ENCODE peak calls at places on chromosomes 7 and 10, in five cellular contexts. One of them, this sample, is unnamed. For H3K4me1, the result is how much of the 10 kb centered on the place peaks cover.

GRCh38 chr10:63766766-63767505 is 245.7 kb downstream of the REEP3 start:
- ATAC-seq in gastrocnemius medialis: no peak
- ATAC-seq in A549: no peak
- ATAC-seq in HCT116: no peak
- ATAC-seq in IMR-90: peak
- ATAC-seq in this sample: no peak

GRCh38 chr10:48199580-48200377 is 74.7 kb downstream of the FRMPD2 start:
- ATAC-seq in gastrocnemius medialis: no peak
- ATAC-seq in A549: no peak
- ATAC-seq in HCT116: no peak
- ATAC-seq in IMR-90: no peak
- ATAC-seq in this sample: peak

GRCh38 chr7:28149291-28150101 is 31.1 kb downstream of the JAZF1 start:
- ATAC-seq in gastrocnemius medialis: no peak
- ATAC-seq in A549: no peak
- ATAC-seq in HCT116: no peak
- ATAC-seq in IMR-90: no peak
- ATAC-seq in this sample: no peak

GRCh38 chr10:64316416-64316815 is 795.2 kb downstream of the REEP3 start:
- ATAC-seq in gastrocnemius medialis: no peak
- ATAC-seq in A549: no peak
- ATAC-seq in HCT116: no peak
- ATAC-seq in IMR-90: no peak
- ATAC-seq in this sample: no peak

GRCh38 chr10:110432084-110432483 is 65.6 kb upstream of the DUSP5 start:
- ATAC-seq in gastrocnemius medialis: no peak
- ATAC-seq in A549: no peak
- ATAC-seq in HCT116: peak
- ATAC-seq in IMR-90: no peak
- ATAC-seq in this sample: no peak

GRCh38 chr10:66828957-66829356 is 96.9 kb upstream of the LRRTM3 start:
- ATAC-seq in gastrocnemius medialis: peak
- ATAC-seq in A549: no peak
- ATAC-seq in HCT116: no peak
- ATAC-seq in IMR-90: no peak
- ATAC-seq in this sample: no peak

GRCh38 chr7:80134536-80135305 is at the start of gene GNAI1:
- ATAC-seq in gastrocnemius medialis: peak
- ATAC-seq in A549: peak
- ATAC-seq in HCT116: peak
- ATAC-seq in IMR-90: peak
- ATAC-seq in this sample: peak

GRCh38 chr7:135661311-135662122 is 797 bp upstream of the STMP1 start:
- ATAC-seq in gastrocnemius medialis: peak
- ATAC-seq in A549: peak
- ATAC-seq in HCT116: peak
- ATAC-seq in IMR-90: no peak
- ATAC-seq in this sample: no peak

GRCh38 chr10:106873770-106874717 is 290.5 kb downstream of the SORCS1 start:
- ATAC-seq in gastrocnemius medialis: no peak
- ATAC-seq in A549: no peak
- ATAC-seq in HCT116: no peak
- ATAC-seq in IMR-90: no peak
- ATAC-seq in this sample: no peak

GRCh38 chr7:24576171-24577052 is 3.2 kb downstream of the PALS2 start:
- ATAC-seq in gastrocnemius medialis: no peak
- ATAC-seq in A549: no peak
- ATAC-seq in HCT116: peak
- ATAC-seq in IMR-90: peak
- ATAC-seq in this sample: no peak

GRCh38 chr7:95916573-95917371 is 144.4 kb downstream of the DYNC1I1 start:
- ATAC-seq in gastrocnemius medialis: peak
- ATAC-seq in A549: peak
- ATAC-seq in HCT116: peak
- ATAC-seq in IMR-90: peak
- ATAC-seq in this sample: peak

GRCh38 chr10:131250454-131251145 is 60.9 kb downstream of the TCERG1L start:
- ATAC-seq in gastrocnemius medialis: no peak
- ATAC-seq in A549: no peak
- ATAC-seq in HCT116: no peak
- ATAC-seq in IMR-90: no peak
- ATAC-seq in this sample: no peak

GRCh38 chr10:117217196-117217761 is 20.0 kb downstream of the KCNK18 start:
- ATAC-seq in gastrocnemius medialis: no peak
- ATAC-seq in A549: peak
- ATAC-seq in HCT116: no peak
- ATAC-seq in IMR-90: peak
- ATAC-seq in this sample: peak

GRCh38 chr7:24152356-24152755 is 131.6 kb upstream of the NPY start:
- ATAC-seq in gastrocnemius medialis: no peak
- ATAC-seq in A549: no peak
- ATAC-seq in HCT116: no peak
- ATAC-seq in IMR-90: no peak
- ATAC-seq in this sample: no peak

GRCh38 chr10:113060221-113061053 is 110.4 kb downstream of the TCF7L2 start:
- ATAC-seq in gastrocnemius medialis: peak
- ATAC-seq in A549: no peak
- ATAC-seq in HCT116: no peak
- ATAC-seq in IMR-90: no peak
- ATAC-seq in this sample: peak

GRCh38 chr10:3422282-3422681 is 249.7 kb upstream of the PITRM1 start:
- ATAC-seq in gastrocnemius medialis: no peak
- ATAC-seq in A549: no peak
- ATAC-seq in HCT116: no peak
- ATAC-seq in IMR-90: no peak
- ATAC-seq in this sample: no peak

GRCh38 chr10:3482200-3482993 is 302.6 kb downstream of the KLF6 start:
- ATAC-seq in gastrocnemius medialis: peak
- ATAC-seq in A549: peak
- ATAC-seq in HCT116: peak
- ATAC-seq in IMR-90: peak
- ATAC-seq in this sample: peak

GRCh38 chr7:77627307-77627671 is 69.0 kb upstream of the RSBN1L start:
- ATAC-seq in gastrocnemius medialis: no peak
- ATAC-seq in A549: peak
- ATAC-seq in HCT116: no peak
- ATAC-seq in IMR-90: no peak
- ATAC-seq in this sample: no peak

GRCh38 chr7:136234040-136234439 is 256.9 kb upstream of the MTPN start:
- ATAC-seq in gastrocnemius medialis: no peak
- ATAC-seq in A549: no peak
- ATAC-seq in HCT116: no peak
- ATAC-seq in IMR-90: no peak
- ATAC-seq in this sample: no peak

GRCh38 chr7:2911466-2911865 is 67.4 kb upstream of the GNA12 start:
- ATAC-seq in gastrocnemius medialis: no peak
- ATAC-seq in A549: no peak
- ATAC-seq in HCT116: no peak
- ATAC-seq in IMR-90: no peak
- ATAC-seq in this sample: no peak

GRCh38 chr7:89726548-89726947 is 427.7 kb upstream of the STEAP1 start:
- ATAC-seq in gastrocnemius medialis: no peak
- ATAC-seq in A549: no peak
- ATAC-seq in HCT116: no peak
- ATAC-seq in IMR-90: no peak
- ATAC-seq in this sample: no peak

GRCh38 chr10:15718495-15719061 is 1.1 kb downstream of the ITGA8 start:
- ATAC-seq in gastrocnemius medialis: no peak
- ATAC-seq in A549: no peak
- ATAC-seq in HCT116: no peak
- ATAC-seq in IMR-90: no peak
- ATAC-seq in this sample: no peak

GRCh38 chr7:101563933-101564777 is 64.9 kb downstream of the MYL10 start:
- ATAC-seq in gastrocnemius medialis: no peak
- ATAC-seq in A549: peak
- ATAC-seq in HCT116: peak
- ATAC-seq in IMR-90: no peak
- ATAC-seq in this sample: no peak

GRCh38 chr7:103637080-103637479 is 191.1 kb upstream of the SLC26A5 start:
- ATAC-seq in gastrocnemius medialis: no peak
- ATAC-seq in A549: peak
- ATAC-seq in HCT116: no peak
- ATAC-seq in IMR-90: peak
- ATAC-seq in this sample: no peak

GRCh38 chr10:101920497-101920896 is 76.9 kb upstream of the KCNIP2 start:
- ATAC-seq in gastrocnemius medialis: no peak
- ATAC-seq in A549: no peak
- ATAC-seq in HCT116: no peak
- ATAC-seq in IMR-90: no peak
- ATAC-seq in this sample: no peak

GRCh38 chr7:44624306-44624705 is 17.9 kb downstream of the OGDH start:
- ATAC-seq in gastrocnemius medialis: no peak
- ATAC-seq in A549: no peak
- ATAC-seq in HCT116: no peak
- ATAC-seq in IMR-90: no peak
- ATAC-seq in this sample: no peak

GRCh38 chr10:88565072-88565471 is 18.0 kb downstream of the RNLS start:
- ATAC-seq in gastrocnemius medialis: peak
- ATAC-seq in A549: peak
- ATAC-seq in HCT116: peak
- ATAC-seq in IMR-90: peak
- ATAC-seq in this sample: no peak

GRCh38 chr7:100419660-100420226 is 8.8 kb downstream of the ZCWPW1 start:
- ATAC-seq in gastrocnemius medialis: no peak
- ATAC-seq in A549: no peak
- ATAC-seq in HCT116: no peak
- ATAC-seq in IMR-90: no peak
- ATAC-seq in this sample: no peak

DNA sequence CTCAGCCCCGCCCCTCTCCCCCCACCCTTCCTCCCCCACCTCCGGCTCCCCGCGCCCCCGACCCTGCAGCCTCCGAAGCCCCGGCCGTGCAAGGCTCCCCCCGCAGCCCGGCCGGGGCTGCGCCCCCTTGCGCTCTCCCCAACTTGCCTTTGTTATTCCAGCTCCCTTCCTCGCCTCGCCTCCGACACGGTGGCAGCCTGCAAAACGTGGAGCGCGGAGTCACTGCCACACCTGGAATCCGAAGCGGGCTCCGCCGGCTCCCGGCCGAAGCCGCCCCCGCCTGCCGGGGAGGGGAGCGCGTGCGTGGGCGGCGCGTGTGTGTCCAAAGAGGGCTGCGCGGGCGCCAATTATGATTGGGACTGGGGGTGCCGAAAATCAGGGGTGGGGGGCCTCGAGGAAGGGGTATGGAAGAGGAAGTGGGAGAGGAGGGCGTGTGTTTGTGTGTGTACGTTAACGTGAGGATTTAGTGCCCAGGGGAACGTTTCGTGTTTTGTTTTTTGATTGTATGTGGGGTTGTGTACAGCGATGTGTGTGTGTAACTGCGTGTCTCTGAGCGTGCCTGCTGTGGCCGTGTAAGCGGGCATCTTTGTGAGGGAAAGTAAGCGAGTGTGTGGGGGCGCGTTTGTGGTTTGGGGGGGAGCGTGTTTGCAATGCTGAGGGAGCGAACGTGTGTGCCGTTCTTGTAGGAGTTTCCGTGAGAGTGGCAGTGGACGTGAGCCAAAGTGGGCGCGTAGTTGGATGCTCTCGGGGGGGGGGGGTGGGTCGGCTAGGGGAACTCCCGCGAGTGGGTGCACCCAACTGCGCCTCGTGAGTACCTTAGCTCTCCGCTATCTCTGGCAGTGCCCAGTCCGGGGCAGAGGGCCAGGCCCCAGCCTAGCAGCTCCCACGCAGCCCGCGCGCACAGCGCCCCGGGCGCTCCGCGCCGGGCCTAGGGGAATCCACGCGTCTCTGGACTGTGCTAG is 1.2 kb upstream of the ZMIZ1 start:
- ATAC-seq in gastrocnemius medialis: peak
- ATAC-seq in A549: peak
- ATAC-seq in HCT116: peak
- ATAC-seq in IMR-90: peak
- ATAC-seq in this sample: peak
- TF ChIP-seq POLR2A in gastrocnemius medialis: peak
- TF ChIP-seq POLR2A in A549: no peak
- TF ChIP-seq POLR2A in HCT116: no peak
- TF ChIP-seq POLR2A in IMR-90: no peak
- TF ChIP-seq POLR2A in this sample: no peak

DNA sequence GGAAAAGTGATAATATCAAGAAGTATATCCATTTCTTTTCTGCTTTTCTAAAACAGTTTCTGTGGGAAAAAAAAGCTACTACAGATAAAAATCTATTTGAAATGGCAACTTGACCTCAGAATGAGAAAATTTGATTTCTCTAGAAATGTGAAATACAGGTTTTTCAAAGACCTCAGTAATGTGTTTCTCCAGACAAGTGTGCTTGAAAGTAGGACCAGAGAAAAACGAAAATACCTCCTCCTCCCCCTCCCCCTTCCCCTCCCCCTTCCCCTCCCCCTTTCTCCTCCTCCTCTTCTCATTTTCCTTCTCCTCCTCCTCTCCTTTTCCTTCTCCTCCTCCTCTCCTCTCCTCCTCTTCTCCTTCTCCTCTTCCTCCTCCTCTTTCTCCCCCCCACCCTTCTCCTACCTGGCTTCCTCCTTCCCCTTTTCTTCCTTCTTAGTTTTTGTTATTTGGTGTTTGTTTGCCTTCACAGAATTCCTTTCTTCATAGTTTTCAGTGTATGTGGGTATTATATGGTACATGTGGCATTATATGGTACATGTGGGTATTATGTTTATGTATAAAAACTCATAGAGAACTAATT is 179.4 kb downstream of the CDK14 start:
- ATAC-seq in gastrocnemius medialis: no peak
- ATAC-seq in A549: no peak
- ATAC-seq in HCT116: no peak
- ATAC-seq in IMR-90: no peak
- ATAC-seq in this sample: no peak
- H3K4me1 ChIP-seq in gastrocnemius medialis: under half
- H3K4me1 ChIP-seq in A549: under half
- H3K4me1 ChIP-seq in HCT116: under half
- H3K4me1 ChIP-seq in IMR-90: under half
- H3K4me1 ChIP-seq in this sample: under half

GRCh38 chr7:116162992-116163391 is 47.3 kb upstream of the TES start:
- ATAC-seq in gastrocnemius medialis: no peak
- ATAC-seq in A549: no peak
- ATAC-seq in HCT116: peak
- ATAC-seq in IMR-90: no peak
- ATAC-seq in this sample: no peak

GRCh38 chr7:116161733-116162132 is 48.6 kb upstream of the TES start:
- ATAC-seq in gastrocnemius medialis: no peak
- ATAC-seq in A549: no peak
- ATAC-seq in HCT116: peak
- ATAC-seq in IMR-90: no peak
- ATAC-seq in this sample: no peak

GRCh38 chr7:116164552-116164951 is 45.8 kb upstream of the TES start:
- ATAC-seq in gastrocnemius medialis: no peak
- ATAC-seq in A549: no peak
- ATAC-seq in HCT116: no peak
- ATAC-seq in IMR-90: no peak
- ATAC-seq in this sample: no peak

GRCh38 chr7:116159711-116160110 is 50.6 kb upstream of the TES start:
- ATAC-seq in gastrocnemius medialis: no peak
- ATAC-seq in A549: no peak
- ATAC-seq in HCT116: no peak
- ATAC-seq in IMR-90: no peak
- ATAC-seq in this sample: no peak

GRCh38 chr7:116162236-116162635 is 48.1 kb upstream of the TES start:
- ATAC-seq in gastrocnemius medialis: no peak
- ATAC-seq in A549: no peak
- ATAC-seq in HCT116: no peak
- ATAC-seq in IMR-90: no peak
- ATAC-seq in this sample: no peak
- TF ChIP-seq POLR2A in gastrocnemius medialis: no peak
- TF ChIP-seq POLR2A in A549: no peak
- TF ChIP-seq POLR2A in HCT116: no peak
- TF ChIP-seq POLR2A in IMR-90: no peak
- TF ChIP-seq POLR2A in this sample: no peak

GRCh38 chr7:6261699-6262098 is 10.7 kb downstream of the CYTH3 start:
- ATAC-seq in gastrocnemius medialis: no peak
- ATAC-seq in A549: no peak
- ATAC-seq in HCT116: no peak
- ATAC-seq in IMR-90: no peak
- ATAC-seq in this sample: no peak
- H3K4me1 ChIP-seq in gastrocnemius medialis: under half
- H3K4me1 ChIP-seq in A549: under half
- H3K4me1 ChIP-seq in HCT116: under half
- H3K4me1 ChIP-seq in IMR-90: under half
- H3K4me1 ChIP-seq in this sample: half or more

This sample was measured in gastroesophageal sphincter.